ENCODE peak calls at places on chromosomes 2 and 18, in six cellular contexts. V is nucleus accumbens, B is AG08396, J is GM23248, D is OCI-M1, H is neural crest cell. N is an unnamed sample.

GRCh38 chr18:11857177-11857887 is 6.1 kb downstream of the CHMP1B start:
- DNase-seq in D (peak; percentile 24), H (no peak), V (peak; percentile 36), B (peak; percentile 89), J (peak; percentile 98), N (peak; percentile 82)

GRCh38 chr18:56351911-56352502 is 286.4 kb downstream of the TXNL1 start:
- DNase-seq in B (no peak), J (peak; percentile 4), V (no peak), D (no peak), H (no peak), N (no peak)

GRCh38 chr2:15577071-15577706 is 14.5 kb upstream of the DDX1 start:
- DNase-seq in V (peak; percentile 55), H (peak; percentile 98), J (peak; percentile 86), D (peak; percentile 95), B (peak; percentile 65), N (peak; percentile 47)

GRCh38 chr2:206457188-206457634 is 13.9 kb downstream of the ADAM23 start:
- DNase-seq in D (peak; percentile 56), V (no peak), B (no peak), H (no peak), J (no peak), N (no peak)

GRCh38 chr2:20326163-20326780 is 24.4 kb downstream of the PUM2 start:
- DNase-seq in B (peak; percentile 60), J (peak; percentile 79), H (peak; percentile 41), D (peak; percentile 73), V (peak; percentile 5), N (peak; percentile 12)

GRCh38 chr2:182506606-182507005 is 79.8 kb upstream of the PDE1A start:
- DNase-seq in V (no peak), H (peak; percentile 45), B (no peak), D (no peak), J (peak; percentile 67), N (no peak)

GRCh38 chr2:11482473-11483031 is 16.6 kb upstream of the E2F6 start:
- DNase-seq in H (peak; percentile 83), D (peak; percentile 61), V (no peak), J (peak; percentile 40), B (peak; percentile 36), N (no peak)

GRCh38 chr2:63189026-63189425 is 138.4 kb downstream of the OTX1 start:
- DNase-seq in V (no peak), J (peak; percentile 72), D (peak; percentile 66), H (peak; percentile 23), B (peak; percentile 48), N (peak; percentile 15)

GRCh38 chr18:3346487-3346886 is 84.6 kb downstream of the MYL12B start:
- DNase-seq in B (no peak), D (no peak), H (no peak), V (no peak), J (no peak), N (no peak)

GRCh38 chr2:195532628-195533271 is 124.3 kb upstream of the SLC39A10 start:
- DNase-seq in D (peak; percentile 95), B (no peak), J (peak; percentile 75), H (no peak), V (no peak), N (no peak)

GRCh38 chr2:105380432-105381118 is 18.3 kb downstream of the FHL2 start:
- DNase-seq in V (no peak), B (no peak), H (no peak), D (peak; percentile 70), J (peak; percentile 38), N (no peak)

GRCh38 chr18:25647404-25647803 is 295.4 kb upstream of the ZNF521 start:
- DNase-seq in B (no peak), J (no peak), V (no peak), D (no peak), H (no peak), N (no peak)

GRCh38 chr2:68775272-68775847 is 40.7 kb downstream of the ARHGAP25 start:
- DNase-seq in B (no peak), J (no peak), V (no peak), D (no peak), H (no peak), N (no peak)

GRCh38 chr2:72895759-72896281 is 8.6 kb downstream of the SPR start:
- DNase-seq in J (peak; percentile 67), D (no peak), V (no peak), B (no peak), H (no peak), N (no peak)

GRCh38 chr2:65049010-65049639 is 7.1 kb upstream of the CEP68 start:
- DNase-seq in H (no peak), D (peak; percentile 43), B (no peak), J (no peak), V (no peak), N (no peak)

N was measured in H54.